ENCODE peak calls at places on chromosome X, in five cellular contexts. T is NB4, W is brain microvascular endothelial cell, E is cardiac fibroblast, F is endodermal cell. G is an unnamed sample.
A peak's percentile ranks its signal among the peaks of the same experiment; 100 is the strongest.

GRCh38 chrX:43703211-43703791 is 47.2 kb downstream of the MAOA start:
- DNase-seq in T (no peak), W (peak; percentile 51), E (peak; percentile 75), F (no peak), G (no peak)

GRCh38 chrX:150790021-150790420 is 96.8 kb downstream of the MTMR1 start:
- DNase-seq in T (no peak), W (no peak), E (no peak), F (no peak), G (no peak)

GRCh38 chrX:16836371-16836770 is 33.8 kb downstream of the RBBP7 start:
- DNase-seq in T (peak; percentile 19), W (no peak), E (no peak), F (peak; percentile 88), G (no peak)

GRCh38 chrX:16311671-16312070 is 144.4 kb downstream of the MAGEB17 start:
- DNase-seq in T (no peak), W (no peak), E (no peak), F (no peak), G (no peak)

GRCh38 chrX:128653524-128653923 is 601.3 kb upstream of the ACTRT1 start:
- DNase-seq in T (no peak), W (no peak), E (no peak), F (peak; percentile 62), G (no peak)

GRCh38 chrX:20060961-20061868 is 55.5 kb downstream of the MAP7D2 start:
- DNase-seq in T (peak; percentile 79), W (no peak), E (no peak), F (no peak), G (no peak)

GRCh38 chrX:77785400-77785745 is 643 bp downstream of the ATRX start:
- DNase-seq in T (peak; percentile 38), W (no peak), E (peak; percentile 23), F (peak; percentile 59), G (no peak)

GRCh38 chrX:120000490-120001246 is 57.1 kb upstream of the NKAP start:
- DNase-seq in T (no peak), W (no peak), E (no peak), F (peak; percentile 53), G (no peak)

GRCh38 chrX:23334536-23334870 is at the start of gene PTCHD1:
- DNase-seq in T (no peak), W (no peak), E (no peak), F (no peak), G (no peak)

GRCh38 chrX:27889878-27890277 is 82.1 kb downstream of the MAGEB10 start:
- DNase-seq in T (no peak), W (no peak), E (no peak), F (no peak), G (no peak)

GRCh38 chrX:80223922-80224579 is 196.2 kb upstream of the TENT5D start:
- DNase-seq in T (peak; percentile 14), W (no peak), E (no peak), F (peak; percentile 63), G (no peak)

GRCh38 chrX:39293203-39293602 is 491.9 kb downstream of the MID1IP1 start:
- DNase-seq in T (no peak), W (no peak), E (no peak), F (no peak), G (no peak)

GRCh38 chrX:68978211-68978780 is 149.5 kb downstream of the EFNB1 start:
- DNase-seq in T (no peak), W (no peak), E (peak; percentile 20), F (peak; percentile 80), G (no peak)

GRCh38 chrX:79161655-79162054 is 17.2 kb downstream of the GPR174 start:
- DNase-seq in T (peak; percentile 2), W (no peak), E (no peak), F (no peak), G (no peak)

GRCh38 chrX:70481871-70482270 is 37.2 kb downstream of the DLG3 start:
- DNase-seq in T (no peak), W (no peak), E (no peak), F (no peak), G (no peak)

GRCh38 chrX:51641421-51642021 is 22.8 kb upstream of the CENPVL3 start:
- DNase-seq in T (peak; percentile 47), W (peak; percentile 32), E (peak; percentile 65), F (peak; percentile 53), G (peak; percentile 3)

GRCh38 chrX:25144043-25144940 is 128.5 kb upstream of the ARX start:
- DNase-seq in T (peak; percentile 52), W (peak; percentile 49), E (peak; percentile 62), F (peak; percentile 87), G (peak; percentile 20)

GRCh38 chrX:129954804-129955203 is 27.6 kb upstream of the BCORL1 start:
- DNase-seq in T (no peak), W (no peak), E (no peak), F (no peak), G (no peak)

GRCh38 chrX:53422091-53422914 is at the start of the genes RIBC1 and SMC1A:
- DNase-seq in T (peak; percentile 98), W (peak; percentile 99), E (peak; percentile 96), F (peak; percentile 97), G (peak; percentile 92)

GRCh38 chrX:46208225-46208854 is 336.9 kb downstream of the ZNF674 start:
- DNase-seq in T (no peak), W (peak; percentile 14), E (peak; percentile 35), F (no peak), G (peak; percentile 20)

GRCh38 chrX:73913580-73913979 is 350.6 kb downstream of the CHIC1 start:
- DNase-seq in T (no peak), W (peak; percentile 45), E (peak; percentile 33), F (no peak), G (no peak)

GRCh38 chrX:139766545-139766983 is 58.6 kb upstream of the MCF2 start:
- DNase-seq in T (peak; percentile 11), W (no peak), E (no peak), F (no peak), G (no peak)

GRCh38 chrX:17654116-17654515 is 83.2 kb upstream of the SCML1 start:
- DNase-seq in T (no peak), W (no peak), E (no peak), F (no peak), G (no peak)

GRCh38 chrX:40253770-40254169 is 156.0 kb upstream of the BCOR start:
- DNase-seq in T (no peak), W (no peak), E (no peak), F (no peak), G (no peak)

GRCh38 chrX:79413009-79413408 is 45.9 kb upstream of the ITM2A start:
- DNase-seq in T (peak; percentile 35), W (no peak), E (peak; percentile 30), F (no peak), G (no peak)

GRCh38 chrX:136574548-136574947 is 42.5 kb downstream of the VGLL1 start:
- DNase-seq in T (no peak), W (no peak), E (no peak), F (no peak), G (no peak)

GRCh38 chrX:71216446-71216845 is 6.6 kb upstream of the GJB1 start:
- DNase-seq in T (no peak), W (no peak), E (no peak), F (no peak), G (no peak)

GRCh38 chrX:132181364-132181763 is 37.9 kb downstream of the RAP2C start:
- DNase-seq in T (no peak), W (no peak), E (no peak), F (no peak), G (no peak)

GRCh38 chrX:39755152-39756032 is 342.4 kb downstream of the BCOR start:
- DNase-seq in T (no peak), W (peak; percentile 93), E (peak; percentile 95), F (peak; percentile 78), G (peak; percentile 83)

GRCh38 chrX:48156014-48156413 is 25.6 kb downstream of the SPACA5B start:
- DNase-seq in T (no peak), W (no peak), E (no peak), F (no peak), G (no peak)

GRCh38 chrX:48153769-48154168 is 23.3 kb downstream of the SPACA5B start:
- DNase-seq in T (no peak), W (no peak), E (no peak), F (no peak), G (no peak)

GRCh38 chrX:48154796-48155195 is 24.4 kb downstream of the SPACA5B start:
- DNase-seq in T (no peak), W (no peak), E (no peak), F (no peak), G (no peak)
- TF ChIP-seq CTCF in T (no peak), W (no peak), E (no peak), F (no peak), G (no peak)

GRCh38 chrX:96837808-96838207 is 45.9 kb upstream of the RPA4 start:
- DNase-seq in T (no peak), W (no peak), E (peak; percentile 25), F (no peak), G (no peak)

GRCh38 chrX:96833333-96833732 is 50.4 kb upstream of the RPA4 start:
- DNase-seq in T (no peak), W (no peak), E (peak; percentile 3), F (no peak), G (no peak)

GRCh38 chrX:96835660-96836289 is 47.9 kb upstream of the RPA4 start:
- DNase-seq in T (no peak), W (no peak), E (no peak), F (no peak), G (no peak)

DNA sequence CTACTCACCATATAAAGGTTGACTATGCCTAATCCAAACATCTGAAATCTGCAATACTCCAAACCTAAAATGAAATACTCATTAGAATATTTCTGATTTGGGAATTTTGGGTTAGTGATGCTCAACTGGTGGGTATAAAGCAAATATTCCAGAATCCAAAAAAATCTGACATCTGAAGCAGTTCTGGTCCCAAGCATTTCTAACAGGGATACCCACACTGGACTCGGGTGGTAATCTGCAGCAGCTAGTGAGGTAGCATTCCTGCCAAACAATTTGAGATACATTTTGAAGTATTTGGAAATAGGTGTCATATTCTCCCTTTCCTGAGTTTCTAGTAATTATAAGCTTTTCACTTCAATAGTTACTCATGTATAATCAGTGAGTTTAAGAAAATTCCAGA is 49.6 kb upstream of the RPA4 start:
- DNase-seq in T (no peak), W (no peak), E (no peak), F (no peak), G (no peak)
- H3K4me3 ChIP-seq in T (no peak overlapping the region), W (no peak overlapping the region), E (no peak overlapping the region), F (no peak overlapping the region), G (no peak overlapping the region)

GRCh38 chrX:1679238-1679637 is 64.4 kb downstream of the ASMT start:
- DNase-seq in T (peak; percentile 51), W (peak; percentile 34), E (peak; percentile 23), F (no peak), G (no peak)
- TF ChIP-seq CTCF in T (no peak), W (no peak), E (no peak), F (no peak), G (no peak)

DNA sequence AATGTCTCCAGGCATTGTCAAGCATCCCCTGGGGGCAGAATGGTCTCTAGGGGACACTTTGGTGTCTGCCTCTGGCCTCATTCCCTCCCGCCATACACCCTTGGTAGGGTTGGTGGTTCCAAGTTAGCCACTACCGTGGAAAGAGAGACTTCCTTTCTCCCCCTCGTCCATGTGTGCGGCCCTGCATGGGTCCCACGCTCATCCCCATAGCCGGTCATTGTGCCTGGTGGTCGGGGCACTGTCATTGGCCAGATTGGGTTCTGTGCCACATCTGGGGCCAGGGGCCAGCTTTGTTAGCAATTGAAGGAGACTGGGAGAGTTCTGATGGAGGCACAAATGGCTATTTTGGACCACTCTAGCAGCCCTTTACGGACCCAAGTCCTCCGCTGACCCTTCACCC is 17.3 kb downstream of the CLCN4 start:
- DNase-seq in T (no peak), W (no peak), E (no peak), F (no peak), G (no peak)
- H3K4me3 ChIP-seq in T (no peak overlapping the region), W (no peak overlapping the region), E (no peak overlapping the region), F (no peak overlapping the region), G (no peak overlapping the region)

GRCh38 chrX:30504309-30504708 is 73.3 kb downstream of the TASL start:
- DNase-seq in T (peak; percentile 40), W (no peak), E (peak; percentile 56), F (no peak), G (no peak)
- TF ChIP-seq CTCF in T (no peak), W (no peak), E (no peak), F (peak; percentile 85), G (peak; percentile 40)

G was measured in AG09309.